ENCODE peak calls at places on chromosomes 12 and 14, in four cellular contexts. Z, J, R and F are unnamed samples.
A peak's percentile ranks its signal among the peaks of the same experiment; 100 is the strongest.

GRCh38 chr12:52720487-52720886 is 17.2 kb upstream of the KRT77 start:
- DNase-seq in Z (no peak), J (no peak), R (peak; percentile 30), F (peak; percentile 85)

GRCh38 chr12:132311201-132311915 is 18.0 kb downstream of the GALNT9 start:
- DNase-seq in Z (no peak), J (no peak), R (no peak), F (no peak)

GRCh38 chr12:124130717-124131670 is 158.0 kb downstream of the ZNF664 start:
- DNase-seq in Z (no peak), J (no peak), R (peak; percentile 23), F (no peak)

GRCh38 chr14:35155962-35156361 is 33.6 kb downstream of the PRORP start:
- DNase-seq in Z (no peak), J (no peak), R (no peak), F (peak; percentile 22)

GRCh38 chr14:40129162-40129561 is 696.9 kb upstream of the FBXO33 start:
- DNase-seq in Z (no peak), J (no peak), R (no peak), F (no peak)

GRCh38 chr12:59619461-59620240 is 23.8 kb downstream of the SLC16A7 start:
- DNase-seq in Z (no peak), J (no peak), R (no peak), F (no peak)

GRCh38 chr14:99034711-99035171 is 237.3 kb downstream of the BCL11B start:
- DNase-seq in Z (no peak), J (no peak), R (no peak), F (no peak)

GRCh38 chr14:59591641-59592040 is 15.0 kb upstream of the CCDC175 start:
- DNase-seq in Z (no peak), J (no peak), R (no peak), F (no peak)

GRCh38 chr14:49212721-49213120 is 373.5 kb downstream of the RPS29 start:
- DNase-seq in Z (no peak), J (no peak), R (no peak), F (no peak)

GRCh38 chr14:48690349-48690748 is 895.8 kb downstream of the RPS29 start:
- DNase-seq in Z (no peak), J (no peak), R (no peak), F (no peak)

GRCh38 chr12:95218164-95218851 is 701 bp downstream of the VEZT start:
- DNase-seq in Z (peak; percentile 42), J (no peak), R (peak; percentile 59), F (no peak)

GRCh38 chr12:1691123-1692007 is 495 bp downstream of the ADIPOR2 start:
- DNase-seq in Z (peak; percentile 33), J (no peak), R (peak; percentile 39), F (peak; percentile 64)

GRCh38 chr12:11152725-11153124 is 18.3 kb upstream of the SMIM10L1 start:
- DNase-seq in Z (no peak), J (no peak), R (no peak), F (no peak)

GRCh38 chr14:24070285-24071143 is 848 bp upstream of the CPNE6 start:
- DNase-seq in Z (no peak), J (no peak), R (no peak), F (no peak)

GRCh38 chr14:39247256-39247655 is 13.5 kb downstream of the MIA2 start:
- DNase-seq in Z (peak; percentile 71), J (no peak), R (no peak), F (no peak)

GRCh38 chr14:33309081-33309480 is 370.4 kb downstream of the NPAS3 start:
- DNase-seq in Z (no peak), J (no peak), R (no peak), F (no peak)

GRCh38 chr12:4203772-4204376 is 69.7 kb upstream of the CCND2 start:
- DNase-seq in Z (no peak), J (peak; percentile 84), R (no peak), F (no peak)

GRCh38 chr12:92162079-92162478 is 16.4 kb upstream of the BTG1 start:
- DNase-seq in Z (no peak), J (peak; percentile 43), R (no peak), F (no peak)

GRCh38 chr12:129049917-129050316 is 196.6 kb downstream of the GLT1D1 start:
- DNase-seq in Z (no peak), J (peak; percentile 52), R (no peak), F (no peak)

GRCh38 chr12:96211989-96212388 is 17.8 kb downstream of the ELK3 start:
- DNase-seq in Z (no peak), J (peak; percentile 32), R (no peak), F (no peak)

GRCh38 chr12:58414398-58414871 is 473.1 kb downstream of the ATP23 start:
- DNase-seq in Z (peak; percentile 18), J (no peak), R (no peak), F (no peak)

GRCh38 chr14:22882064-22882463 is 958 bp upstream of the REM2 start:
- DNase-seq in Z (no peak), J (no peak), R (no peak), F (no peak)